ENCODE peak calls at places on chromosome 9, in four cellular contexts. One of them, this sample, is unnamed.
A peak's percentile ranks its signal among the peaks of the same experiment; 100 is the strongest.

GRCh38 chr9:124671861-124672260 is 99.2 kb downstream of the NR6A1 start:
- DNase-seq in HepG2: no peak
- DNase-seq in K562: no peak
- DNase-seq in GM12878: no peak
- DNase-seq in this sample: no peak

GRCh38 chr9:38376266-38376665 is 16.2 kb upstream of the ALDH1B1 start:
- DNase-seq in K562: no peak
- DNase-seq in GM12878: no peak
- DNase-seq in HepG2: peak; percentile 28
- DNase-seq in this sample: no peak

GRCh38 chr9:127104465-127105311 is 17.7 kb downstream of the ANGPTL2 start:
- DNase-seq in GM12878: no peak
- DNase-seq in HepG2: no peak
- DNase-seq in K562: no peak
- DNase-seq in this sample: no peak

GRCh38 chr9:71604197-71605063 is 163.9 kb downstream of the CEMIP2 start:
- DNase-seq in K562: peak; percentile 36
- DNase-seq in HepG2: peak; percentile 64
- DNase-seq in GM12878: no peak
- DNase-seq in this sample: peak; percentile 37

GRCh38 chr9:92764988-92765936 is 629 bp upstream of the BICD2 start:
- DNase-seq in GM12878: peak; percentile 86
- DNase-seq in HepG2: peak; percentile 92
- DNase-seq in K562: peak; percentile 96
- DNase-seq in this sample: peak; percentile 91

GRCh38 chr9:34554211-34555001 is 31.6 kb upstream of the ENHO start:
- DNase-seq in K562: no peak
- DNase-seq in GM12878: no peak
- DNase-seq in HepG2: no peak
- DNase-seq in this sample: no peak

GRCh38 chr9:95769473-95769872 is 106.0 kb upstream of the ERCC6L2 start:
- DNase-seq in HepG2: no peak
- DNase-seq in K562: no peak
- DNase-seq in GM12878: no peak
- DNase-seq in this sample: no peak

GRCh38 chr9:748861-749497 is 92.5 kb upstream of the DMRT1 start:
- DNase-seq in K562: no peak
- DNase-seq in GM12878: no peak
- DNase-seq in HepG2: no peak
- DNase-seq in this sample: no peak

GRCh38 chr9:131758972-131759647 is 19.2 kb upstream of the RAPGEF1 start:
- DNase-seq in HepG2: no peak
- DNase-seq in K562: no peak
- DNase-seq in GM12878: no peak
- DNase-seq in this sample: no peak

GRCh38 chr9:136985853-136986252 is 3.1 kb downstream of the LCNL1 start:
- DNase-seq in HepG2: no peak
- DNase-seq in K562: no peak
- DNase-seq in GM12878: no peak
- DNase-seq in this sample: no peak

GRCh38 chr9:30201024-30201423 is 2183.4 kb upstream of the ACO1 start:
- DNase-seq in GM12878: no peak
- DNase-seq in K562: no peak
- DNase-seq in HepG2: no peak
- DNase-seq in this sample: no peak

GRCh38 chr9:27108981-27109541 is at the start of gene TEK:
- DNase-seq in K562: no peak
- DNase-seq in GM12878: no peak
- DNase-seq in HepG2: no peak
- DNase-seq in this sample: no peak

GRCh38 chr9:14455243-14455642 is 141.3 kb upstream of the NFIB start:
- DNase-seq in K562: no peak
- DNase-seq in GM12878: no peak
- DNase-seq in HepG2: no peak
- DNase-seq in this sample: no peak

GRCh38 chr9:136332482-136332983 is 5.2 kb downstream of the GPSM1 start:
- DNase-seq in GM12878: no peak
- DNase-seq in K562: no peak
- DNase-seq in HepG2: no peak
- DNase-seq in this sample: no peak

GRCh38 chr9:120099064-120099463 is 480.9 kb downstream of the CDK5RAP2 start:
- DNase-seq in GM12878: no peak
- DNase-seq in K562: peak; percentile 47
- DNase-seq in HepG2: no peak
- DNase-seq in this sample: no peak

GRCh38 chr9:70954126-70954525 is 167.3 kb downstream of the TRPM3 start:
- DNase-seq in K562: no peak
- DNase-seq in HepG2: no peak
- DNase-seq in GM12878: no peak
- DNase-seq in this sample: peak; percentile 2

GRCh38 chr9:21102311-21102710 is 24.6 kb upstream of the IFNB1 start:
- DNase-seq in K562: no peak
- DNase-seq in GM12878: no peak
- DNase-seq in HepG2: no peak
- DNase-seq in this sample: no peak

GRCh38 chr9:23826120-23826629 is at the start of gene ELAVL2:
- DNase-seq in HepG2: no peak
- DNase-seq in GM12878: peak; percentile 26
- DNase-seq in K562: no peak
- DNase-seq in this sample: no peak

DNA sequence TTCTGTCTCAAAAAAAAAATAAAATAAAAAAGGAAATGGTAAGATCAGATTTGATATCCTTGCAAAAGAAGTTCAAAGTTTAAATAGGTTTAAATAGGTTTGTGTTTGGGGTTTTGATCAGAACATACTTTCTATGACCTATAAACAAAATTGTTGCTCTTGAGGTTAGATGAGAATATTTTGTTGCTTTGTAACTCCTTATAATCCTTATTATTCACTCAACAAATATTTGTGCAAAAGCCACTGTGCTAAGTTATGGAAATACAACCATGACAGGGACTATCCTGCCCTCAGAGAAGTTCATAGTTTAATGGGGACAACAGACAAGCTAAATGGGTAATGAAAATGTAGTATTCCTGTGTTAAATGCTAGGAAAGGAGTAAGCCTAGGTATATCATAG is 71.5 kb downstream of the INVS start:
- DNase-seq in GM12878: no peak
- DNase-seq in HepG2: no peak
- DNase-seq in K562: no peak
- DNase-seq in this sample: no peak
- TF ChIP-seq ZNF274 in GM12878: no peak
- TF ChIP-seq ZNF274 in HepG2: no peak
- TF ChIP-seq ZNF274 in K562: no peak
- TF ChIP-seq ZNF274 in this sample: no peak

DNA sequence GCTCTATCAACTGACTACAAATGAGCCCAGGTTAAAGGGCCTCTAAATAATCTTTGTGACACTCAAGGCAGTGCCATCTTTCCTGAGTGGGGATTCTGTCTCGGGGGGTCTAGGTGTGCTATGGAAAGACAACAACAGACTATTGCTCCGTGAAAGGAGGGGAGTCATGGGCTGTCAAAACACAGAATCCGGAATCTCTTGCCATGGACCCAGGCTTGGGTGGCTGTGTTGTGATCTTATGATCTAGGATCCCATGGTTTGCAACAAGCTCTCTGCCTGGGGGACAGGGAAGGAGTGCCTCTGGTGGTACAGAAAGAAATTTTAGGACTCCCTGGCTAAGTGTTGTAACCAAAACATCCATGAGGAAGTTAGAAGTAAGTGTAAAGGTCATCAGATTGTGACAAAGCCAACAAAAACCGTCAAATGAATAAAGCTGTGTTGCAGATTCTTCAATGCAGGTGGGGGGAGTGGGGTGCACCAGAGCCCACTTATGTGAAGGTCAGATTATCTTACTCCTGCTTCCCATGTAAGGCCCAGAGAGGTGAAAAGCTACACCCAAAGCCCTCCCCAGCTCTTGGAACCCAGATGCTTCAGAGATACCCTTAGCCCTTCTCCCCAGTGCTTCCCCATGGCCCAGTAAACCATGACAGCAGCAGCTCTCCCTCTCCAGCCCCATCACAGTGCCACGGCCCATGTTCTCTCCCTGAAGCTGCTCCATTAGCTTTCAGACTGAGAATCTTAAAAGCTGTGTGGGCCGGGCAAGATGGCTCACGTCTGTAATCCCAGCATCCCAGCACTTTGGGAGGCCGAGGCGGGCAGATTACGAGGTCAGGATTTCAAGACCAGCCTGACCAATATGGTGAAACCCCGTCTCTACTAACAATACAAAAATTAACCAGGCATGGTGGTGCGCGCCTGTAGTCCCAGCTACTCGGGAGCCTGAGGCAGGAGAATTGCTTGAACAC is 1.5 kb upstream of the SLC31A2 start:
- DNase-seq in K562: no peak
- DNase-seq in GM12878: no peak
- DNase-seq in HepG2: peak; percentile 35
- DNase-seq in this sample: no peak
- H3K4me1 ChIP-seq in K562: peaks cover 11% of the 10 kb centered on the region
- H3K4me1 ChIP-seq in GM12878: no peaks in the 10 kb centered on the region
- H3K4me1 ChIP-seq in HepG2: peaks cover 65% of the 10 kb centered on the region
- H3K4me1 ChIP-seq in this sample: peaks cover 11% of the 10 kb centered on the region

GRCh38 chr9:115098226-115098965 is 19.6 kb downstream of the TNC start:
- DNase-seq in GM12878: no peak
- DNase-seq in K562: no peak
- DNase-seq in HepG2: no peak
- DNase-seq in this sample: no peak
- TF ChIP-seq REST in GM12878: no peak
- TF ChIP-seq REST in K562: no peak
- TF ChIP-seq REST in HepG2: no peak
- TF ChIP-seq REST in this sample: no peak

GRCh38 chr9:93978498-93978897 is 23.3 kb upstream of the BARX1 start:
- DNase-seq in K562: no peak
- DNase-seq in HepG2: no peak
- DNase-seq in GM12878: no peak
- DNase-seq in this sample: no peak
- TF ChIP-seq ZNF274 in K562: no peak
- TF ChIP-seq ZNF274 in HepG2: no peak
- TF ChIP-seq ZNF274 in GM12878: no peak
- TF ChIP-seq ZNF274 in this sample: no peak

GRCh38 chr9:133137451-133138231 is 16.6 kb upstream of the RALGDS start:
- DNase-seq in HepG2: no peak
- DNase-seq in GM12878: no peak
- DNase-seq in K562: peak; percentile 52
- DNase-seq in this sample: no peak
- H3K4me1 ChIP-seq in HepG2: peaks cover 62% of the 10 kb centered on the region
- H3K4me1 ChIP-seq in GM12878: peaks cover 46% of the 10 kb centered on the region
- H3K4me1 ChIP-seq in K562: peaks cover 85% of the 10 kb centered on the region
- H3K4me1 ChIP-seq in this sample: peaks cover 59% of the 10 kb centered on the region

GRCh38 chr9:97788763-97789663 is 64.0 kb upstream of the FOXE1 start:
- DNase-seq in HepG2: peak; percentile 84
- DNase-seq in K562: no peak
- DNase-seq in GM12878: no peak
- DNase-seq in this sample: no peak
- TF ChIP-seq REST in HepG2: no peak
- TF ChIP-seq REST in K562: no peak
- TF ChIP-seq REST in GM12878: no peak
- TF ChIP-seq REST in this sample: no peak

GRCh38 chr9:83538890-83539238 is 663 bp upstream of the FRMD3 start:
- DNase-seq in K562: no peak
- DNase-seq in GM12878: no peak
- DNase-seq in HepG2: no peak
- DNase-seq in this sample: no peak

GRCh38 chr9:83538172-83538889 is at the start of gene FRMD3:
- DNase-seq in HepG2: peak; percentile 73
- DNase-seq in K562: no peak
- DNase-seq in GM12878: no peak
- DNase-seq in this sample: peak; percentile 43

GRCh38 chr9:83544002-83544698 is 5.9 kb upstream of the FRMD3 start:
- DNase-seq in K562: peak; percentile 20
- DNase-seq in GM12878: peak; percentile 8
- DNase-seq in HepG2: peak; percentile 75
- DNase-seq in this sample: peak; percentile 42
- TF ChIP-seq ZNF274 in K562: no peak
- TF ChIP-seq ZNF274 in GM12878: no peak
- TF ChIP-seq ZNF274 in HepG2: no peak
- TF ChIP-seq ZNF274 in this sample: no peak

GRCh38 chr9:76658510-76659231 is 105.6 kb upstream of the PCA3 start:
- DNase-seq in K562: no peak
- DNase-seq in HepG2: peak; percentile 38
- DNase-seq in GM12878: no peak
- DNase-seq in this sample: peak; percentile 26
- H3K4me1 ChIP-seq in K562: peaks cover 16% of the 10 kb centered on the region
- H3K4me1 ChIP-seq in HepG2: no peaks in the 10 kb centered on the region
- H3K4me1 ChIP-seq in GM12878: no peaks in the 10 kb centered on the region
- H3K4me1 ChIP-seq in this sample: no peaks in the 10 kb centered on the region